ENCODE peak calls at places on chromosome 6, in eight cellular contexts. L is omental fat pad; H is KBM-7; B is activated CD4-positive, alpha-beta T cell treated with anti-CD3 and anti-CD28 coated beads, Interleukin-2, amount 10 ng/mL, durations not matched to agents 7 days and 5 days; Y is LoVo; N is AG10803; K is hippocampal formation; C is HCT116. O is an unnamed sample.

GRCh38 chr6:21732731-21733130 is 139.2 kb downstream of the SOX4 start:
- DNase-seq in L (no peak), H (no peak), B (no peak), Y (no peak), N (no peak), K (no peak), C (no peak), O (no peak)

GRCh38 chr6:90429713-90430112 is 133.1 kb upstream of the BACH2 start:
- DNase-seq in L (no peak), H (no peak), B (no peak), Y (no peak), N (no peak), K (no peak), C (peak; percentile 29), O (no peak)

GRCh38 chr6:139483082-139483481 is 108.6 kb upstream of the CITED2 start:
- DNase-seq in L (no peak), H (no peak), B (no peak), Y (no peak), N (no peak), K (no peak), C (no peak), O (no peak)

GRCh38 chr6:168949876-168950499 is 303.7 kb downstream of the THBS2 start:
- DNase-seq in L (no peak), H (no peak), B (no peak), Y (no peak), N (peak; percentile 52), K (no peak), C (no peak), O (no peak)

GRCh38 chr6:39980839-39981580 is 46.7 kb upstream of the MOCS1 start:
- DNase-seq in L (no peak), H (peak; percentile 60), B (peak; percentile 21), Y (peak; percentile 39), N (peak; percentile 48), K (no peak), C (peak; percentile 37), O (no peak)

GRCh38 chr6:160139420-160139851 is 17.8 kb downstream of the SLC22A1 start:
- DNase-seq in L (no peak), H (no peak), B (no peak), Y (peak; percentile 1), N (peak; percentile 71), K (no peak), C (no peak), O (no peak)

GRCh38 chr6:133474516-133474915 is 233.4 kb downstream of the EYA4 start:
- DNase-seq in L (no peak), H (no peak), B (no peak), Y (no peak), N (no peak), K (no peak), C (no peak), O (no peak)

GRCh38 chr6:131061041-131061770 is 1.8 kb downstream of the EPB41L2 start:
- DNase-seq in L (no peak), H (peak; percentile 34), B (no peak), Y (peak; percentile 41), N (peak; percentile 40), K (peak; percentile 20), C (no peak), O (no peak)

GRCh38 chr6:53828971-53829697 is 34.3 kb downstream of the LRRC1 start:
- DNase-seq in L (no peak), H (no peak), B (no peak), Y (peak; percentile 8), N (no peak), K (no peak), C (no peak), O (no peak)

GRCh38 chr6:75217203-75217602 is 11.3 kb upstream of the COL12A1 start:
- DNase-seq in L (no peak), H (no peak), B (no peak), Y (no peak), N (peak; percentile 74), K (no peak), C (no peak), O (no peak)